ENCODE peak calls at places on chromosomes 3 and 15, in five cellular contexts. V, U, G, W and D are unnamed samples.

GRCh38 chr15:43520138-43520537 is 2.7 kb downstream of the MAP1A start:
- DNase-seq in G (no peak), V (no peak), W (no peak), U (no peak), D (no peak)

GRCh38 chr15:65940618-65940909 is 71.3 kb downstream of the RAB11A start:
- DNase-seq in V (no peak), W (no peak), U (no peak), G (no peak), D (no peak)

GRCh38 chr3:41026394-41027177 is 172.7 kb upstream of the CTNNB1 start:
- DNase-seq in V (peak), G (no peak), U (no peak), W (no peak), D (peak)

GRCh38 chr3:171558183-171558696 is 98.0 kb upstream of the TNIK start:
- DNase-seq in V (peak), G (no peak), U (no peak), W (no peak), D (no peak)

GRCh38 chr3:16060358-16060852 is 114.1 kb upstream of the GALNT15 start:
- DNase-seq in V (peak), W (peak), G (peak), U (no peak), D (peak)

GRCh38 chr3:52321481-52321880 is 5.4 kb downstream of the DNAH1 start:
- DNase-seq in V (no peak), W (no peak), G (no peak), U (no peak), D (no peak)

GRCh38 chr15:35481992-35482391 is 64.0 kb downstream of the DPH6 start:
- DNase-seq in G (no peak), V (peak), U (no peak), W (peak), D (peak)

GRCh38 chr3:153783804-153784203 is 337.4 kb upstream of the ARHGEF26 start:
- DNase-seq in W (no peak), U (no peak), V (no peak), G (no peak), D (no peak)

GRCh38 chr3:124034016-124034808 is 42.3 kb upstream of the ROPN1 start:
- DNase-seq in V (peak), W (no peak), U (no peak), G (no peak), D (no peak)

GRCh38 chr3:139388961-139389551 is 391 bp downstream of the COPB2 start:
- DNase-seq in V (no peak), W (no peak), G (no peak), U (peak), D (no peak)

GRCh38 chr15:64045774-64046346 is 425 bp downstream of the DAPK2 start:
- DNase-seq in U (peak), W (no peak), V (no peak), G (no peak), D (peak)

GRCh38 chr15:85785887-85786777 is 8.6 kb downstream of the KLHL25 start:
- DNase-seq in W (peak), U (peak), V (peak), G (no peak), D (peak)

GRCh38 chr15:93047621-93048425 is 41.2 kb downstream of the RGMA start:
- DNase-seq in W (no peak), G (no peak), V (no peak), U (no peak), D (no peak)

GRCh38 chr15:67931861-67932260 is 92.0 kb upstream of the RNU6-1 start:
- DNase-seq in U (no peak), W (no peak), G (no peak), V (no peak), D (no peak)

GRCh38 chr3:152051501-152052404 is 178.3 kb downstream of the SUCNR1 start:
- DNase-seq in V (no peak), W (peak), U (no peak), G (no peak), D (no peak)

GRCh38 chr3:127805026-127805753 is 17.1 kb downstream of the MGLL start:
- DNase-seq in U (no peak), G (no peak), V (no peak), W (no peak), D (no peak)

GRCh38 chr3:157501863-157502262 is 1.4 kb downstream of the VEPH1 start:
- DNase-seq in W (no peak), U (no peak), V (peak), G (no peak), D (no peak)

GRCh38 chr15:101501703-101502373 is 12.3 kb upstream of the PCSK6 start:
- DNase-seq in W (peak), U (no peak), V (peak), G (peak), D (no peak)